ENCODE peak calls at places on chromosomes 11 and 22, in four cellular contexts. W, V, B and X are unnamed samples.
A peak's percentile ranks its signal among the peaks of the same experiment; 100 is the strongest.

GRCh38 chr11:369336-370018 is at the start of gene B4GALNT4:
- DNase-seq in W (no peak), V (peak; percentile 93), B (no peak), X (peak; percentile 40)

GRCh38 chr11:126547691-126548090 is 192.2 kb downstream of the ST3GAL4 start:
- DNase-seq in W (no peak), V (no peak), B (no peak), X (no peak)

GRCh38 chr11:110086892-110087309 is 6.3 kb upstream of the ZC3H12C start:
- DNase-seq in W (no peak), V (no peak), B (no peak), X (no peak)

GRCh38 chr22:42171417-42171816 is 40.8 kb upstream of the CYP2D6 start:
- DNase-seq in W (no peak), V (no peak), B (no peak), X (no peak)

GRCh38 chr11:106624377-106624776 is 393.9 kb downstream of the GUCY1A2 start:
- DNase-seq in W (no peak), V (no peak), B (no peak), X (no peak)

GRCh38 chr22:37012262-37012904 is 6.9 kb downstream of the TST start:
- DNase-seq in W (no peak), V (no peak), B (no peak), X (no peak)

GRCh38 chr11:47641585-47642098 is 717 bp downstream of the MTCH2 start:
- DNase-seq in W (no peak), V (no peak), B (no peak), X (no peak)

GRCh38 chr22:19524170-19525115 is at the start of gene CLDN5:
- DNase-seq in W (no peak), V (peak; percentile 54), B (no peak), X (peak; percentile 72)

GRCh38 chr11:122697636-122698167 is 42.2 kb downstream of the UBASH3B start:
- DNase-seq in W (no peak), V (no peak), B (no peak), X (no peak)

GRCh38 chr22:39658367-39658766 is 87.8 kb downstream of the CACNA1I start:
- DNase-seq in W (no peak), V (no peak), B (no peak), X (no peak)

GRCh38 chr11:75475767-75476650 is 43.0 kb upstream of the KLHL35 start:
- DNase-seq in W (no peak), V (no peak), B (no peak), X (no peak)

GRCh38 chr11:2990617-2991476 is 1.3 kb downstream of the NAP1L4 start:
- DNase-seq in W (no peak), V (peak; percentile 39), B (peak; percentile 77), X (no peak)

GRCh38 chr22:24398409-24398808 is 29.0 kb upstream of the ADORA2A start:
- DNase-seq in W (no peak), V (no peak), B (no peak), X (no peak)

GRCh38 chr11:15716550-15716949 is 601.8 kb downstream of the INSC start:
- DNase-seq in W (no peak), V (no peak), B (no peak), X (no peak)

GRCh38 chr11:6635082-6635932 is 16.1 kb upstream of the TPP1 start:
- DNase-seq in W (no peak), V (peak; percentile 47), B (peak; percentile 40), X (no peak)

GRCh38 chr11:54832676-54833075 is 126.0 kb downstream of the OR4A5 start:
- DNase-seq in W (no peak), V (no peak), B (no peak), X (no peak)

GRCh38 chr11:34749666-34750659 is 129.1 kb downstream of the EHF start:
- DNase-seq in W (no peak), V (no peak), B (no peak), X (no peak)

GRCh38 chr11:6618117-6619020 is 853 bp downstream of the TPP1 start:
- DNase-seq in W (no peak), V (peak; percentile 87), B (peak; percentile 44), X (no peak)

GRCh38 chr11:103800406-103801114 is 235.9 kb upstream of the DDI1 start:
- DNase-seq in W (no peak), V (no peak), B (no peak), X (peak; percentile 21)

GRCh38 chr22:36277482-36278291 is 24.8 kb downstream of the APOL1 start:
- DNase-seq in W (no peak), V (peak; percentile 67), B (peak; percentile 61), X (peak; percentile 74)

GRCh38 chr22:27786253-27786898 is 15.2 kb downstream of the MN1 start:
- DNase-seq in W (no peak), V (no peak), B (no peak), X (no peak)

GRCh38 chr11:45110562-45110961 is 35.9 kb upstream of the PRDM11 start:
- DNase-seq in W (no peak), V (peak; percentile 67), B (peak; percentile 72), X (no peak)

GRCh38 chr11:1760351-1761109 is 3.2 kb downstream of the CTSD start:
- DNase-seq in W (no peak), V (peak; percentile 55), B (no peak), X (no peak)

GRCh38 chr11:34342008-34342533 is 15.7 kb downstream of the ABTB2 start:
- DNase-seq in W (no peak), V (no peak), B (no peak), X (no peak)

GRCh38 chr11:45580399-45580798 is 85.0 kb downstream of the CHST1 start:
- DNase-seq in W (no peak), V (peak; percentile 18), B (no peak), X (peak; percentile 56)

GRCh38 chr11:2294340-2295290 is 7.1 kb downstream of the C11orf21 start:
- DNase-seq in W (no peak), V (no peak), B (no peak), X (no peak)

GRCh38 chr22:20061481-20061861 is 18.6 kb upstream of the DGCR8 start:
- DNase-seq in W (no peak), V (no peak), B (no peak), X (no peak)

GRCh38 chr11:77244277-77245014 is 57.0 kb downstream of the GDPD4 start:
- DNase-seq in W (no peak), V (no peak), B (peak; percentile 16), X (no peak)

GRCh38 chr11:2533642-2534115 is 88.9 kb downstream of the KCNQ1 start:
- DNase-seq in W (no peak), V (peak; percentile 80), B (peak; percentile 85), X (peak; percentile 73)

GRCh38 chr11:69841859-69842698 is 22.9 kb upstream of the FGF3 start:
- DNase-seq in W (no peak), V (peak; percentile 46), B (no peak), X (peak; percentile 65)

GRCh38 chr11:112542479-112542878 is 281.8 kb upstream of the PLET1 start:
- DNase-seq in W (no peak), V (no peak), B (no peak), X (no peak)

GRCh38 chr11:74225565-74225964 is 54.5 kb downstream of the PPME1 start:
- DNase-seq in W (no peak), V (no peak), B (no peak), X (no peak)

GRCh38 chr11:74221816-74222215 is 50.7 kb downstream of the PPME1 start:
- DNase-seq in W (no peak), V (no peak), B (no peak), X (no peak)

DNA sequence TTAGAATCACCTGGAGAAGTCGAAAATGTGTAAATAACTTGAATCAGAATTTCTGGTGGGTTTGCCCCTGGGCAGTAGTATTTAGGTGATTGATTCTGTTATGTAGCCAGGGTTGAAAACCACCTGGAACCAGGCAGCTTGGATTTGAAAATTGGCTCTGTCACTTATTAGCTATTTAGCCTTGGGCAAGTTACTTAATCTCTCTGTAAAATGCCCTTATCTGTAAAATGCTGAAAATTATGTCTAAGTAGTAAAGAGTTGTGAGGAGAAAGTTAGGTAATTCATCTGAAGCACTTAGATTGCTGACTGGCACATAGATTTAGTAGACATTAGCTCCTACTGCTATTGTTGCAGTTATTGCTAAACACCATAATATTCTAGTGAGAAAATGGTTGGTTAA is 49.3 kb downstream of the PPME1 start:
- DNase-seq in W (no peak), V (no peak), B (no peak), X (no peak)
- TF ChIP-seq SP1 in W (no peak), V (no peak), B (no peak), X (no peak)

GRCh38 chr11:68665471-68665870 is 18.9 kb upstream of the GAL start:
- DNase-seq in W (no peak), V (no peak), B (no peak), X (no peak)
- TF ChIP-seq TCF7 in W (no peak), V (no peak), B (no peak), X (no peak)

GRCh38 chr11:17607083-17607429 is 60.0 kb downstream of the OTOG start:
- DNase-seq in W (no peak), V (no peak), B (no peak), X (no peak)
- TF ChIP-seq SP1 in W (no peak), V (no peak), B (no peak), X (no peak)

GRCh38 chr11:117816846-117817212 is 7.7 kb downstream of the FXYD2 start:
- DNase-seq in W (no peak), V (no peak), B (no peak), X (no peak)
- TF ChIP-seq TCF7 in W (no peak), V (no peak), B (no peak), X (no peak)

GRCh38 chr11:93225642-93226041 is 27.9 kb upstream of the SLC36A4 start:
- DNase-seq in W (no peak), V (peak; percentile 9), B (no peak), X (no peak)
- TF ChIP-seq SP1 in W (no peak), V (no peak), B (no peak), X (no peak)

GRCh38 chr11:65279713-65280459 is 18.1 kb downstream of the POLA2 start:
- DNase-seq in W (peak; percentile 46), V (no peak), B (peak; percentile 24), X (no peak)
- TF ChIP-seq TCF7 in W (peak; percentile 50), V (no peak), B (no peak), X (no peak)

DNA sequence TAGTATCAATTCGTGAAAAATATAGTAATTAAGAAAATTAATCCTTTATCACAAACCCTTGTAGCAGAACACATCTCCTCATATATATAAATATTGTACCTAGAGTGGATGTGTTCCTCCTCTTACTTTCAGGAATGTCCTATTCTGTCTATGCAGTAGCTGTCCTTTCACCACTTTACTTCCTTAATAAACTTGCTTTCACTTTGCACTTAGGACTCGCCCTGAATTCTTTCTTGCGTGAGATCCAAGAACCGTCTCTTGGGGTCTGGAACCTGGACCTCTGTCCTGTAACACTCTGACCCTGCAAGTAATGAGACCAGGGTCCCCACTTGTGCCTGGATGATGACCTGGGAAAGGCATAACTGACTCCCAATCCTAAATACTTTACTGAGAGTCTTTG is 69.5 kb downstream of the FAM168A start:
- DNase-seq in W (no peak), V (no peak), B (no peak), X (no peak)
- TF ChIP-seq SP1 in W (no peak), V (no peak), B (no peak), X (no peak)

DNA sequence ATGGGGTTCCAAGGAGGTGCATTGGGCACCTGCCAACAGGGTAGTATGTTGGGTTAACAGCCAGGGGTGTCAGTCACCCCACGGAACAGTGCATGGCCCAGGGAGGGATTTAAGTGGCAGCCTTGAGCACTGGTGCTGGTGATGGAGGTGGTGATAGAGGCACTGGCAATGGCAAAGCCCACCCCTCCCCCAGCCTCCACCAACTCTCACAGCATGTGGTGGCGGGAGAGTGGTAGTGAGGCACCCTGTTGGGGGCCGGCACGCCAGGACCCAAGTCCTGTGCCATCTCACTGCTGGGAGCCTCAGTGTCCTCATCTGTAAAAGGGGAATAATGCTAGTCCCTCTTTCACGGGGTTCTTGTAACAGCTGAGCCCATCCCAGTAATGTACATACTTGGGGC is 81.5 kb downstream of the MPPED1 start:
- DNase-seq in W (no peak), V (no peak), B (no peak), X (no peak)
- TF ChIP-seq TCF7 in W (no peak), V (no peak), B (no peak), X (no peak)